ENCODE peak calls at places on chromosomes 7 and 10, in seven cellular contexts. One of them, this sample, is unnamed. For H3K4me1, the result is how much of the 10 kb centered on the place peaks cover.

GRCh38 chr10:86942441-86943315 is 14.7 kb downstream of the MMRN2 start:
- DNase-seq in PC-3: no peak
- DNase-seq in spleen: peak
- DNase-seq in GM23338: peak
- DNase-seq in fibroblast of lung: no peak
- DNase-seq in hepatocyte: no peak
- DNase-seq in suprapubic skin: peak
- DNase-seq in this sample: no peak

GRCh38 chr7:155257482-155258232 is 40.0 kb upstream of the INSIG1 start:
- DNase-seq in PC-3: peak
- DNase-seq in spleen: no peak
- DNase-seq in GM23338: no peak
- DNase-seq in fibroblast of lung: peak
- DNase-seq in hepatocyte: no peak
- DNase-seq in suprapubic skin: peak
- DNase-seq in this sample: peak

GRCh38 chr10:18777258-18777657 is 118.0 kb downstream of the ARL5B start:
- DNase-seq in PC-3: no peak
- DNase-seq in spleen: no peak
- DNase-seq in GM23338: no peak
- DNase-seq in fibroblast of lung: no peak
- DNase-seq in hepatocyte: no peak
- DNase-seq in suprapubic skin: no peak
- DNase-seq in this sample: no peak

GRCh38 chr10:124474502-124475070 is 13.0 kb downstream of the LHPP start:
- DNase-seq in PC-3: no peak
- DNase-seq in spleen: no peak
- DNase-seq in GM23338: no peak
- DNase-seq in fibroblast of lung: no peak
- DNase-seq in hepatocyte: no peak
- DNase-seq in suprapubic skin: no peak
- DNase-seq in this sample: no peak

GRCh38 chr7:114606100-114606499 is 191.5 kb downstream of the FOXP2 start:
- DNase-seq in PC-3: no peak
- DNase-seq in spleen: no peak
- DNase-seq in GM23338: no peak
- DNase-seq in fibroblast of lung: no peak
- DNase-seq in hepatocyte: no peak
- DNase-seq in suprapubic skin: no peak
- DNase-seq in this sample: no peak

GRCh38 chr7:87574630-87575029 is 26.1 kb downstream of the ABCB1 start:
- DNase-seq in PC-3: peak
- DNase-seq in spleen: no peak
- DNase-seq in GM23338: no peak
- DNase-seq in fibroblast of lung: peak
- DNase-seq in hepatocyte: peak
- DNase-seq in suprapubic skin: no peak
- DNase-seq in this sample: no peak

GRCh38 chr7:26857534-26858228 is 6.7 kb downstream of the SKAP2 start:
- DNase-seq in PC-3: no peak
- DNase-seq in spleen: peak
- DNase-seq in GM23338: peak
- DNase-seq in fibroblast of lung: peak
- DNase-seq in hepatocyte: peak
- DNase-seq in suprapubic skin: no peak
- DNase-seq in this sample: no peak

GRCh38 chr7:134919240-134919641 is 67.1 kb upstream of the AGBL3 start:
- DNase-seq in PC-3: peak
- DNase-seq in spleen: no peak
- DNase-seq in GM23338: no peak
- DNase-seq in fibroblast of lung: peak
- DNase-seq in hepatocyte: no peak
- DNase-seq in suprapubic skin: no peak
- DNase-seq in this sample: no peak

GRCh38 chr10:6275022-6275997 is 72.6 kb downstream of the PFKFB3 start:
- DNase-seq in PC-3: peak
- DNase-seq in spleen: peak
- DNase-seq in GM23338: peak
- DNase-seq in fibroblast of lung: peak
- DNase-seq in hepatocyte: peak
- DNase-seq in suprapubic skin: peak
- DNase-seq in this sample: peak

GRCh38 chr10:26211781-26212444 is 4.7 kb upstream of the GAD2 start:
- DNase-seq in PC-3: no peak
- DNase-seq in spleen: no peak
- DNase-seq in GM23338: peak
- DNase-seq in fibroblast of lung: no peak
- DNase-seq in hepatocyte: peak
- DNase-seq in suprapubic skin: no peak
- DNase-seq in this sample: no peak

GRCh38 chr7:10138087-10138854 is 835.4 kb upstream of the PHF14 start:
- DNase-seq in PC-3: no peak
- DNase-seq in spleen: no peak
- DNase-seq in GM23338: no peak
- DNase-seq in fibroblast of lung: no peak
- DNase-seq in hepatocyte: no peak
- DNase-seq in suprapubic skin: no peak
- DNase-seq in this sample: no peak

GRCh38 chr10:31153692-31154091 is 122.0 kb upstream of the ZNF438 start:
- DNase-seq in PC-3: no peak
- DNase-seq in spleen: no peak
- DNase-seq in GM23338: no peak
- DNase-seq in fibroblast of lung: no peak
- DNase-seq in hepatocyte: no peak
- DNase-seq in suprapubic skin: no peak
- DNase-seq in this sample: no peak

GRCh38 chr7:30468791-30469190 is 9.8 kb downstream of the NOD1 start:
- DNase-seq in PC-3: no peak
- DNase-seq in spleen: no peak
- DNase-seq in GM23338: no peak
- DNase-seq in fibroblast of lung: peak
- DNase-seq in hepatocyte: peak
- DNase-seq in suprapubic skin: no peak
- DNase-seq in this sample: peak

GRCh38 chr10:127150136-127150535 is 46.3 kb downstream of the INSYN2A start:
- DNase-seq in PC-3: peak
- DNase-seq in spleen: no peak
- DNase-seq in GM23338: peak
- DNase-seq in fibroblast of lung: peak
- DNase-seq in hepatocyte: no peak
- DNase-seq in suprapubic skin: no peak
- DNase-seq in this sample: no peak

GRCh38 chr7:2821842-2822507 is 22.1 kb downstream of the GNA12 start:
- DNase-seq in PC-3: peak
- DNase-seq in spleen: no peak
- DNase-seq in GM23338: no peak
- DNase-seq in fibroblast of lung: peak
- DNase-seq in hepatocyte: no peak
- DNase-seq in suprapubic skin: no peak
- DNase-seq in this sample: no peak

GRCh38 chr7:83936056-83936703 is 258.4 kb downstream of the SEMA3A start:
- DNase-seq in PC-3: peak
- DNase-seq in spleen: no peak
- DNase-seq in GM23338: peak
- DNase-seq in fibroblast of lung: peak
- DNase-seq in hepatocyte: peak
- DNase-seq in suprapubic skin: no peak
- DNase-seq in this sample: no peak

GRCh38 chr7:83931968-83932367 is 262.6 kb downstream of the SEMA3A start:
- DNase-seq in PC-3: no peak
- DNase-seq in spleen: no peak
- DNase-seq in GM23338: no peak
- DNase-seq in fibroblast of lung: no peak
- DNase-seq in hepatocyte: no peak
- DNase-seq in suprapubic skin: no peak
- DNase-seq in this sample: no peak

GRCh38 chr7:83930262-83930661 is 264.3 kb downstream of the SEMA3A start:
- DNase-seq in PC-3: no peak
- DNase-seq in spleen: no peak
- DNase-seq in GM23338: no peak
- DNase-seq in fibroblast of lung: no peak
- DNase-seq in hepatocyte: no peak
- DNase-seq in suprapubic skin: no peak
- DNase-seq in this sample: no peak

GRCh38 chr7:83937930-83938329 is 256.7 kb downstream of the SEMA3A start:
- DNase-seq in PC-3: no peak
- DNase-seq in spleen: no peak
- DNase-seq in GM23338: no peak
- DNase-seq in fibroblast of lung: no peak
- DNase-seq in hepatocyte: no peak
- DNase-seq in suprapubic skin: no peak
- DNase-seq in this sample: no peak

DNA sequence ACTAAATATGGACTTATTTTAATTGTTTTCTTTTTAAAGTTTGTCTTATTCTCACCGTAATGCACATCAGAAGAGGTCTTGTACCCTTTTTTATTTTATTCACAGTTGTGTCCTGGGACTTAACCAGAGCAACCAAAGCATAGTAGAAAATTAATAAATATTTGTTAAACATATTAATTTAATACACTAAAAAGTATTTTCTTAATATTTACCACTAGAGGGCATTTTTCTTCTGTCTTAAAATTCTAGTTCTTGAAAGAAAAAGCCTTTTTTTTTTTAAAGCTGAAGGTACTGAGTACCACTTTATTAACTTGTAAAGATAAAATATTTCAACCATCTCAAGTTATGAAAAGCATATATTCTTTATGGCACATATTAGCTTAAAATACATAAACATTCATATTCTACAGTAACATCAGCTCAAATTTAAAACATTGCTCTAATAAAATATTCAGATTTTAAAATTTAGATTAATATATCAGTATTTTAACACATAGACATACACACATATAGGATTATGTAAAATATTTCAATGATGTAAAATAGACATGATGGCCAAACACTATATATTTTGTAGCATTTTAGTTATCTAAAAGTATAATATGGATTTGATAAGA is 260.4 kb downstream of the SEMA3A start:
- DNase-seq in PC-3: peak
- DNase-seq in spleen: no peak
- DNase-seq in GM23338: peak
- DNase-seq in fibroblast of lung: peak
- DNase-seq in hepatocyte: no peak
- DNase-seq in suprapubic skin: no peak
- DNase-seq in this sample: no peak
- TF ChIP-seq CTCF in PC-3: peak
- TF ChIP-seq CTCF in spleen: no peak
- TF ChIP-seq CTCF in GM23338: peak
- TF ChIP-seq CTCF in fibroblast of lung: no peak
- TF ChIP-seq CTCF in hepatocyte: peak
- TF ChIP-seq CTCF in suprapubic skin: no peak
- TF ChIP-seq CTCF in this sample: no peak

GRCh38 chr10:71715860-71716259 is 3.7 kb downstream of the C10orf105 start:
- DNase-seq in PC-3: no peak
- DNase-seq in spleen: no peak
- DNase-seq in GM23338: no peak
- DNase-seq in fibroblast of lung: no peak
- DNase-seq in hepatocyte: no peak
- DNase-seq in suprapubic skin: no peak
- DNase-seq in this sample: no peak

GRCh38 chr10:71713135-71714040 is 6.2 kb downstream of the C10orf105 start:
- DNase-seq in PC-3: no peak
- DNase-seq in spleen: peak
- DNase-seq in GM23338: peak
- DNase-seq in fibroblast of lung: peak
- DNase-seq in hepatocyte: peak
- DNase-seq in suprapubic skin: peak
- DNase-seq in this sample: peak

GRCh38 chr10:71714055-71714454 is 5.5 kb downstream of the C10orf105 start:
- DNase-seq in PC-3: no peak
- DNase-seq in spleen: no peak
- DNase-seq in GM23338: no peak
- DNase-seq in fibroblast of lung: no peak
- DNase-seq in hepatocyte: no peak
- DNase-seq in suprapubic skin: no peak
- DNase-seq in this sample: no peak

GRCh38 chr10:71715026-71715425 is 4.6 kb downstream of the C10orf105 start:
- DNase-seq in PC-3: no peak
- DNase-seq in spleen: no peak
- DNase-seq in GM23338: no peak
- DNase-seq in fibroblast of lung: no peak
- DNase-seq in hepatocyte: no peak
- DNase-seq in suprapubic skin: no peak
- DNase-seq in this sample: no peak

GRCh38 chr10:71714592-71714991 is 5.0 kb downstream of the C10orf105 start:
- DNase-seq in PC-3: no peak
- DNase-seq in spleen: no peak
- DNase-seq in GM23338: no peak
- DNase-seq in fibroblast of lung: no peak
- DNase-seq in hepatocyte: no peak
- DNase-seq in suprapubic skin: no peak
- DNase-seq in this sample: no peak
- H3K27ac ChIP-seq in PC-3: no peak
- H3K27ac ChIP-seq in spleen: peak
- H3K27ac ChIP-seq in GM23338: no peak
- H3K27ac ChIP-seq in fibroblast of lung: peak
- H3K27ac ChIP-seq in hepatocyte: no peak
- H3K27ac ChIP-seq in suprapubic skin: peak
- H3K27ac ChIP-seq in this sample: peak

GRCh38 chr10:132961864-132962622 is 19.7 kb upstream of the CFAP46 start:
- DNase-seq in PC-3: peak
- DNase-seq in spleen: peak
- DNase-seq in GM23338: peak
- DNase-seq in fibroblast of lung: peak
- DNase-seq in hepatocyte: peak
- DNase-seq in suprapubic skin: no peak
- DNase-seq in this sample: no peak

GRCh38 chr10:132959296-132959961 is 17.1 kb upstream of the CFAP46 start:
- DNase-seq in PC-3: no peak
- DNase-seq in spleen: peak
- DNase-seq in GM23338: no peak
- DNase-seq in fibroblast of lung: no peak
- DNase-seq in hepatocyte: no peak
- DNase-seq in suprapubic skin: no peak
- DNase-seq in this sample: peak

GRCh38 chr10:132961420-132961803 is 19.0 kb upstream of the CFAP46 start:
- DNase-seq in PC-3: no peak
- DNase-seq in spleen: no peak
- DNase-seq in GM23338: no peak
- DNase-seq in fibroblast of lung: no peak
- DNase-seq in hepatocyte: no peak
- DNase-seq in suprapubic skin: no peak
- DNase-seq in this sample: no peak

GRCh38 chr10:132960071-132960472 is 17.7 kb upstream of the CFAP46 start:
- DNase-seq in PC-3: no peak
- DNase-seq in spleen: peak
- DNase-seq in GM23338: no peak
- DNase-seq in fibroblast of lung: no peak
- DNase-seq in hepatocyte: no peak
- DNase-seq in suprapubic skin: peak
- DNase-seq in this sample: peak

GRCh38 chr10:132960651-132961419 is 18.5 kb upstream of the CFAP46 start:
- DNase-seq in PC-3: no peak
- DNase-seq in spleen: peak
- DNase-seq in GM23338: no peak
- DNase-seq in fibroblast of lung: no peak
- DNase-seq in hepatocyte: no peak
- DNase-seq in suprapubic skin: no peak
- DNase-seq in this sample: no peak
- H3K4me1 ChIP-seq in PC-3: under half
- H3K4me1 ChIP-seq in spleen: under half
- H3K4me1 ChIP-seq in GM23338: under half
- H3K4me1 ChIP-seq in fibroblast of lung: under half
- H3K4me1 ChIP-seq in hepatocyte: under half
- H3K4me1 ChIP-seq in suprapubic skin: under half
- H3K4me1 ChIP-seq in this sample: under half

GRCh38 chr10:71837085-71837827 is 13.8 kb downstream of the PSAP start:
- DNase-seq in PC-3: no peak
- DNase-seq in spleen: no peak
- DNase-seq in GM23338: peak
- DNase-seq in fibroblast of lung: no peak
- DNase-seq in hepatocyte: no peak
- DNase-seq in suprapubic skin: no peak
- DNase-seq in this sample: no peak
- TF ChIP-seq CTCF in PC-3: peak
- TF ChIP-seq CTCF in spleen: peak
- TF ChIP-seq CTCF in GM23338: peak
- TF ChIP-seq CTCF in fibroblast of lung: no peak
- TF ChIP-seq CTCF in hepatocyte: peak
- TF ChIP-seq CTCF in suprapubic skin: no peak
- TF ChIP-seq CTCF in this sample: no peak